ENCODE peak calls at places on chromosomes 6 and 20, in five cellular contexts. V is CD8-positive, alpha-beta T cell; E is sigmoid colon; C is CD4-positive, alpha-beta T cell; Q is GM10248. Z is an unnamed sample.

GRCh38 chr6:5541751-5542432 is 280.6 kb downstream of the FARS2 start:
- DNase-seq in V (no peak), E (no peak), C (no peak), Q (no peak), Z (no peak)

GRCh38 chr6:90463874-90464273 is 123.0 kb downstream of the MAP3K7 start:
- DNase-seq in V (no peak), E (no peak), C (no peak), Q (no peak), Z (no peak)

GRCh38 chr20:19975901-19976300 is 41.3 kb upstream of the NAA20 start:
- DNase-seq in V (no peak), E (no peak), C (no peak), Q (no peak), Z (no peak)

GRCh38 chr20:16491277-16491912 is 81.9 kb downstream of the KIF16B start:
- DNase-seq in V (no peak), E (no peak), C (no peak), Q (no peak), Z (no peak)

GRCh38 chr6:116328528-116328903 is 42.2 kb upstream of the DSE start:
- DNase-seq in V (no peak), E (no peak), C (no peak), Q (no peak), Z (no peak)

GRCh38 chr6:129644567-129645015 is 65.4 kb downstream of the ARHGAP18 start:
- DNase-seq in V (no peak), E (no peak), C (no peak), Q (no peak), Z (no peak)

GRCh38 chr20:8540466-8540865 is 408.4 kb downstream of the PLCB1 start:
- DNase-seq in V (no peak), E (no peak), C (no peak), Q (no peak), Z (no peak)

GRCh38 chr6:109632405-109632804 is 58.6 kb downstream of the AK9 start:
- DNase-seq in V (no peak), E (no peak), C (no peak), Q (no peak), Z (no peak)

GRCh38 chr6:144737998-144738397 is 452.9 kb downstream of the UTRN start:
- DNase-seq in V (no peak), E (no peak), C (no peak), Q (no peak), Z (peak)

GRCh38 chr6:54053893-54054391 is 57.3 kb upstream of the MLIP start:
- DNase-seq in V (no peak), E (no peak), C (no peak), Q (no peak), Z (no peak)

GRCh38 chr6:19771753-19772336 is 65.3 kb upstream of the ID4 start:
- DNase-seq in V (no peak), E (no peak), C (no peak), Q (no peak), Z (no peak)

GRCh38 chr6:127190552-127190951 is 72.1 kb downstream of the RSPO3 start:
- DNase-seq in V (no peak), E (no peak), C (no peak), Q (no peak), Z (no peak)

GRCh38 chr6:72631480-72631879 is 9.6 kb downstream of the KCNQ5 start:
- DNase-seq in V (no peak), E (no peak), C (no peak), Q (no peak), Z (no peak)

GRCh38 chr20:38728911-38729642 is 4.8 kb downstream of the SLC32A1 start:
- DNase-seq in V (no peak), E (no peak), C (no peak), Q (peak), Z (peak)

GRCh38 chr6:43771210-43771857 is 1.3 kb downstream of the VEGFA start:
- DNase-seq in V (peak), E (peak), C (peak), Q (peak), Z (peak)
- TF ChIP-seq CTCF in V (no peak), E (no peak), C (no peak), Q (no peak), Z (no peak)

GRCh38 chr6:44079672-44080071 is 47.6 kb downstream of the MRPL14 start:
- DNase-seq in V (no peak), E (no peak), C (no peak), Q (no peak), Z (no peak)

GRCh38 chr6:44076366-44077200 is 50.7 kb downstream of the MRPL14 start:
- DNase-seq in V (no peak), E (peak), C (no peak), Q (peak), Z (peak)

GRCh38 chr6:44077201-44077946 is 49.9 kb downstream of the MRPL14 start:
- DNase-seq in V (no peak), E (no peak), C (no peak), Q (no peak), Z (no peak)

GRCh38 chr6:44078795-44079671 is 48.2 kb downstream of the MRPL14 start:
- DNase-seq in V (peak), E (peak), C (peak), Q (peak), Z (peak)

DNA sequence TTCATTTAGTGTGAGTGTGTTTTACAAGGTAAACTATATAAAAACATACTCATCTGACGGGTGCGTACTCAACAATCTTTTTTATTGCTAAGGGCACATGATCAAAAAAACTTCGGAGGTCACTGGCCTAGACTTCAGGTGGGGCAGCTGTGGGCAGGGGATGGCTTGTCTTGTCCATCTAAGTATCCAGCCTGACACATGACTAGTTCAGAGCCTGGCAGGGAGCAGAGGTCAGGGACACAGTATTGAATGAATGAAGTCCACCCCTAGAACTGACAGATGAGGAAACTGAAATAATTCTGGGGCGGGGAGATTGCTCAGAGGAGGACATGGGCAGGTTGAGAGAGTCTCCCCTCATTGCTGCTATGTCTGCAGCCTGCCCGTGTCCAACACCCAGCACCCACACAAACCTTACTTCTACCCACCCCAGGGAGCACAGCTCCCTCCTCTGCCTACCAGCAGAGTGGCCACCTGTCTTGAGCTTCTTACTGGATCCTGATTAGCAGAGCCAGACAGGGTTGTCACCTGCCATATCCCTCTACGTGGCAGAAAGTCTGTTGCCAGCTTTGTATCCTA is 48.9 kb downstream of the MRPL14 start:
- DNase-seq in V (no peak), E (no peak), C (no peak), Q (no peak), Z (no peak)
- TF ChIP-seq CTCF in V (no peak), E (no peak), C (no peak), Q (no peak), Z (no peak)

DNA sequence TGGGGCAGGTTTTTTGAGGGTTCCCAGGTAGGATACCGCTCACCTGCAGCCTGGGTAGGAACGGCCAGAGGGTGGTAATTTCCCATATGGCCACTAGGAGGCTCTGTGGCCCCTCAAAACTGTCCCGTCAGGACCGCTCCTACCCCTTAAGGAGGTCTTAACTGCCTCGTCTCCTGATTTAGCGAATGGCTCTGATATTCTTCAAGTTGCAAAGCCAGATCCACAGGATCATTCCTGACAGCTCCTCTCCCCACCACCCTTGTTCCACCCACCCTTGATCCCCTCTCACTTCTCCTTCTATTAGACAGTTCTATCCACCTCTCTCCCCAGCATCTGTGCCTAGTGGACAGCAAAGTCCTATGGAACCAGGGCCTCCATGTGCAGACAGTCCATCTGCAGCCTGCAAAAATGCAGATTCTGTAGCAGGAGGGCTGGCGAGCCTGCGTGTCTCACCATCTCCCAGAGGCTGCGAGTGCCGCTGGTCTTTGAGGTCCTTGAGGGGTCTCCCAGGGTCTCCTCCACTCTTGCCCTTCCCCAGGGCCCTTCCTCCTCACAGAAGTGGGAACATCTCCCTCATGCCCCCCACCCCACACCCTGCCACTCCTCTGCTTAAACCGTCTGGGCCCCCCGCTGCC is 34.3 kb upstream of the ZBP1 start:
- DNase-seq in V (peak), E (peak), C (peak), Q (peak), Z (peak)
- TF ChIP-seq CTCF in V (peak), E (peak), C (peak), Q (peak), Z (peak)

GRCh38 chr20:4795394-4795793 is 73.7 kb downstream of the PRND start:
- DNase-seq in V (peak), E (no peak), C (no peak), Q (peak), Z (no peak)
- TF ChIP-seq CTCF in V (no peak), E (no peak), C (no peak), Q (no peak), Z (no peak)

GRCh38 chr6:39107034-39107433 is 8.0 kb downstream of the SAYSD1 start:
- DNase-seq in V (no peak), E (no peak), C (no peak), Q (no peak), Z (no peak)

GRCh38 chr6:39100358-39100757 is 14.6 kb downstream of the SAYSD1 start:
- DNase-seq in V (peak), E (no peak), C (no peak), Q (no peak), Z (no peak)

GRCh38 chr6:39104528-39104927 is 10.5 kb downstream of the SAYSD1 start:
- DNase-seq in V (no peak), E (no peak), C (no peak), Q (no peak), Z (no peak)

GRCh38 chr6:39102821-39103136 is 12.2 kb downstream of the SAYSD1 start:
- DNase-seq in V (no peak), E (no peak), C (no peak), Q (no peak), Z (no peak)

GRCh38 chr6:39102024-39102820 is 12.8 kb downstream of the SAYSD1 start:
- DNase-seq in V (no peak), E (no peak), C (no peak), Q (peak), Z (peak)
- TF ChIP-seq CTCF in V (no peak), E (peak), C (peak), Q (peak), Z (peak)

GRCh38 chr6:133042550-133043120 is 198.5 kb upstream of the EYA4 start:
- DNase-seq in V (no peak), E (no peak), C (no peak), Q (no peak), Z (no peak)

GRCh38 chr6:133040025-133040838 is 200.9 kb upstream of the EYA4 start:
- DNase-seq in V (no peak), E (no peak), C (no peak), Q (peak), Z (no peak)

GRCh38 chr6:133046576-133046975 is 194.6 kb upstream of the EYA4 start:
- DNase-seq in V (no peak), E (no peak), C (no peak), Q (no peak), Z (no peak)

GRCh38 chr6:133041020-133041419 is 200.1 kb upstream of the EYA4 start:
- DNase-seq in V (no peak), E (no peak), C (no peak), Q (no peak), Z (no peak)
- TF ChIP-seq CTCF in V (no peak), E (no peak), C (no peak), Q (no peak), Z (no peak)

GRCh38 chr6:82348130-82348529 is 15.5 kb upstream of the TPBG start:
- DNase-seq in V (no peak), E (no peak), C (no peak), Q (no peak), Z (no peak)
- TF ChIP-seq CTCF in V (no peak), E (no peak), C (no peak), Q (no peak), Z (no peak)

DNA sequence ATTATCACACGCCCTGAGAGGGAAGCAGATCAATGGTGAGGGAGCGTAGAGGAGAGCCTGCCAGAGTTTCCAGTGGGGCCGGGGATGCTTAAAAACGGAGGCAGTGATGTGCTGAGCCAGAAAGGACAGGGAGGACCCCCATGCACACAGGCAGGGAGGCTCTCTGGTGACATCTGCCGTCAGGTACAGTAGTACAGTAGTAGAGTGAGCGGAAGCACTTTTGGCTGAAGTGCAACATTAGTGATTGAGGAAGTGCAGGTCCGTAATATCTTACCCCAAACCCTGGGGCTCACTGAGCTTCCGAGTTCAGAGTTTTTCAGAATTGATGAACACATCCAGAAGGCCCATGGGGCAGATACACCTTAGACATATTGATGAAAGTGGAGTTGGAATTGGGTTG is 42.1 kb downstream of the GFRA4 start:
- DNase-seq in V (no peak), E (no peak), C (no peak), Q (no peak), Z (no peak)
- TF ChIP-seq CTCF in V (no peak), E (no peak), C (no peak), Q (no peak), Z (no peak)

GRCh38 chr20:63857751-63858392 is 3.4 kb upstream of the ABHD16B start:
- DNase-seq in V (no peak), E (no peak), C (no peak), Q (no peak), Z (no peak)

GRCh38 chr20:63860325-63861051 is 810 bp upstream of the ABHD16B start:
- DNase-seq in V (no peak), E (no peak), C (no peak), Q (no peak), Z (no peak)

GRCh38 chr20:63858393-63859165 is 2.7 kb upstream of the ABHD16B start:
- DNase-seq in V (no peak), E (no peak), C (no peak), Q (no peak), Z (no peak)

GRCh38 chr20:63861365-63861934 is at the start of gene ABHD16B:
- DNase-seq in V (no peak), E (no peak), C (no peak), Q (no peak), Z (no peak)

GRCh38 chr20:63859166-63859699 is 2.1 kb upstream of the ABHD16B start:
- DNase-seq in V (no peak), E (no peak), C (no peak), Q (no peak), Z (no peak)
- TF ChIP-seq CTCF in V (no peak), E (no peak), C (no peak), Q (no peak), Z (no peak)

Z was measured in glutamatergic neuron.